ENCODE peak calls at places on chromosomes 16 and 17, in nine cellular contexts. W, K, Q, B, D, R, M, Y and E are unnamed samples. For H3K4me1 and H3K9me3, the result is how much of the 10 kb centered on the place peaks cover.

GRCh38 chr17:50099003-50099402 is 3.9 kb downstream of the PDK2 start:
- DNase-seq in W (no peak), K (no peak), Q (no peak), B (peak), D (no peak), R (no peak), M (no peak), Y (no peak), E (no peak)

GRCh38 chr16:87053016-87053982 is 263.9 kb downstream of the C16orf95 start:
- DNase-seq in W (no peak), K (peak), Q (no peak), B (no peak), D (no peak), R (no peak), M (no peak), Y (no peak), E (no peak)

GRCh38 chr16:2715519-2715918 is 4.5 kb downstream of the PRSS27 start:
- DNase-seq in W (peak), K (peak), Q (peak), B (peak), D (no peak), R (peak), M (peak), Y (no peak), E (peak)

GRCh38 chr17:43326490-43327275 is 72.1 kb upstream of the ARL4D start:
- DNase-seq in W (no peak), K (no peak), Q (no peak), B (no peak), D (no peak), R (no peak), M (peak), Y (no peak), E (no peak)

GRCh38 chr16:70018254-70018653 is 67.1 kb downstream of the CLEC18A start:
- DNase-seq in W (peak), K (no peak), Q (peak), B (no peak), D (no peak), R (no peak), M (peak), Y (no peak), E (no peak)

GRCh38 chr16:89952049-89952448 is 3.5 kb downstream of the DEF8 start:
- DNase-seq in W (no peak), K (no peak), Q (no peak), B (no peak), D (no peak), R (no peak), M (no peak), Y (no peak), E (no peak)

GRCh38 chr17:82639628-82640027 is 8.6 kb downstream of the WDR45B start:
- DNase-seq in W (no peak), K (no peak), Q (no peak), B (peak), D (no peak), R (no peak), M (no peak), Y (no peak), E (no peak)

GRCh38 chr16:83996481-83997252 is 28.6 kb downstream of the NECAB2 start:
- DNase-seq in W (no peak), K (no peak), Q (no peak), B (peak), D (no peak), R (no peak), M (no peak), Y (no peak), E (no peak)

GRCh38 chr16:14324581-14324980 is 253.5 kb downstream of the MRTFB start:
- DNase-seq in W (peak), K (peak), Q (peak), B (no peak), D (no peak), R (no peak), M (peak), Y (no peak), E (no peak)

GRCh38 chr16:85328665-85329058 is 216.4 kb upstream of the CIBAR2 start:
- DNase-seq in W (no peak), K (no peak), Q (no peak), B (peak), D (no peak), R (no peak), M (no peak), Y (no peak), E (no peak)

GRCh38 chr16:85331685-85332084 is 219.4 kb upstream of the CIBAR2 start:
- DNase-seq in W (no peak), K (no peak), Q (peak), B (no peak), D (no peak), R (no peak), M (no peak), Y (no peak), E (no peak)

GRCh38 chr16:85329059-85329812 is 217.0 kb upstream of the CIBAR2 start:
- DNase-seq in W (peak), K (peak), Q (peak), B (peak), D (no peak), R (no peak), M (peak), Y (no peak), E (no peak)

GRCh38 chr16:85330694-85331188 is 218.5 kb upstream of the CIBAR2 start:
- DNase-seq in W (peak), K (peak), Q (peak), B (no peak), D (no peak), R (peak), M (peak), Y (no peak), E (no peak)

GRCh38 chr16:85329999-85330693 is 217.9 kb upstream of the CIBAR2 start:
- DNase-seq in W (no peak), K (no peak), Q (no peak), B (no peak), D (no peak), R (no peak), M (no peak), Y (no peak), E (peak)
- H3K4me1 ChIP-seq in W (under half), K (under half), Q (under half), B (under half), D (half or more), R (under half), M (under half), Y (under half), E (under half)

GRCh38 chr16:35752012-35752772 is 2292.8 kb downstream of the TP53TG3F start:
- DNase-seq in W (no peak), K (no peak), Q (no peak), B (peak), D (no peak), R (no peak), M (no peak), Y (no peak), E (no peak)

GRCh38 chr16:35751191-35751941 is 2292.0 kb downstream of the TP53TG3F start:
- DNase-seq in W (no peak), K (no peak), Q (no peak), B (peak), D (no peak), R (no peak), M (no peak), Y (no peak), E (no peak)

GRCh38 chr16:35749253-35750141 is 2290.1 kb downstream of the TP53TG3F start:
- DNase-seq in W (no peak), K (no peak), Q (no peak), B (peak), D (no peak), R (no peak), M (no peak), Y (no peak), E (no peak)

GRCh38 chr16:35750157-35750689 is 2290.8 kb downstream of the TP53TG3F start:
- DNase-seq in W (no peak), K (no peak), Q (no peak), B (peak), D (no peak), R (no peak), M (no peak), Y (no peak), E (no peak)

GRCh38 chr16:35750701-35751104 is 2291.3 kb downstream of the TP53TG3F start:
- DNase-seq in W (no peak), K (no peak), Q (no peak), B (peak), D (no peak), R (no peak), M (no peak), Y (no peak), E (no peak)
- H3K9me3 ChIP-seq in W (half or more), K (under half), Q (under half), B (under half), D (half or more), R (under half), M (under half), Y (half or more), E (under half)

GRCh38 chr16:5044011-5044540 is 10.3 kb upstream of the NAGPA start:
- DNase-seq in W (no peak), K (no peak), Q (no peak), B (peak), D (no peak), R (no peak), M (no peak), Y (no peak), E (no peak)

GRCh38 chr16:5045499-5046115 is 11.9 kb upstream of the NAGPA start:
- DNase-seq in W (no peak), K (no peak), Q (no peak), B (peak), D (no peak), R (no peak), M (no peak), Y (no peak), E (no peak)

GRCh38 chr16:5036228-5037156 is 2.8 kb upstream of the NAGPA start:
- DNase-seq in W (no peak), K (no peak), Q (no peak), B (no peak), D (no peak), R (no peak), M (no peak), Y (no peak), E (peak)

GRCh38 chr16:5042574-5043171 is 8.9 kb upstream of the NAGPA start:
- DNase-seq in W (peak), K (no peak), Q (peak), B (peak), D (no peak), R (no peak), M (peak), Y (no peak), E (no peak)

GRCh38 chr16:5041604-5042133 is 7.9 kb upstream of the NAGPA start:
- DNase-seq in W (peak), K (peak), Q (peak), B (peak), D (no peak), R (no peak), M (peak), Y (no peak), E (no peak)
- H3K4me1 ChIP-seq in W (under half), K (under half), Q (under half), B (under half), D (under half), R (under half), M (under half), Y (under half), E (under half)

GRCh38 chr17:71011389-71011788 is 842.1 kb downstream of the KCNJ2 start:
- DNase-seq in W (no peak), K (no peak), Q (no peak), B (no peak), D (no peak), R (no peak), M (no peak), Y (no peak), E (no peak)
- H3K9me3 ChIP-seq in W (under half), K (under half), Q (under half), B (under half), D (under half), R (under half), M (under half), Y (under half), E (under half)

DNA sequence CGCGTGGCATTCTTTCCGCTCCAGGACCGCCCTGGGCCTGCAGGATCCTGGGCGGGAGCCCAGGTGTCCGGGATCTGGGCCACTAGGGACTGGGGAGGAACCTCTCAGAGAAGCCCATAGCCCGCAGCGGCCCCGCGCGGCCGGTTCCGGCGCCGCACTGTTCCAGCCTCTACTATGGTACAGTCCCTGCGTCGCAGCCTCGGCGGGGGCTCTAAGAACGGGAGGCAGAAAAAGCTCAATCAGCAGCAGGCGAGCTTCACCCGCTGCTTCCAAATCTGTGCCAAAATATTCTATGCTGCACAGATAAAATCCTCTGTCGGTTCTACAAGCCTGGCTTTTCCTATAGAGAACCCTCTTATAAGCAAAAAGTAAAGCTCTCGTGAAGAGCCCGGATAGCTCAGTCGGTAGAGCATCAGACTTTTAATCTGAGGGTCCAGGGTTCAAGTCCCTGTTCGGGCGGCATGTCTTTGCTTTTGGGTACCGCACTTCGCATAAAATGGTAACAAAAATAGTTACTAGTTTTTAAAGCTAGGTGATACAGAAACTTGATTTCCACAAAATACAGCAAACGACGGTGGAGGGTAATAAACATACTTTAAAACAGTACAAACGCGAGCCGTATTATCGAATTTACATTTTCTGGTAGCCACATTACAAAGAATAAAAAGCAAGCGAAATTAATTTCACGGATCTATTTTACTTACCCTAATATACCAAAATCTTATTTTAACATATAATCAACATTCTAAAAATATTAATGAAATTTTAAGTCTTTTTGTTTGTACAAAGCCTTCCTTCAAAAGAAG is 658 bp upstream of the ALOXE3 start:
- DNase-seq in W (peak), K (peak), Q (peak), B (peak), D (no peak), R (peak), M (peak), Y (peak), E (peak)
- H3K4me1 ChIP-seq in W (under half), K (under half), Q (under half), B (under half), D (half or more), R (under half), M (under half), Y (under half), E (under half)

GRCh38 chr16:71448274-71448866 is 6.5 kb upstream of the TLE7 start:
- DNase-seq in W (no peak), K (no peak), Q (no peak), B (no peak), D (no peak), R (no peak), M (no peak), Y (no peak), E (no peak)

GRCh38 chr16:71453051-71453450 is 9.0 kb downstream of the ZNF23 start:
- DNase-seq in W (peak), K (no peak), Q (no peak), B (no peak), D (no peak), R (no peak), M (no peak), Y (no peak), E (no peak)

GRCh38 chr16:71443714-71444113 is 1.9 kb upstream of the TLE7 start:
- DNase-seq in W (no peak), K (no peak), Q (no peak), B (no peak), D (no peak), R (no peak), M (no peak), Y (no peak), E (no peak)

DNA sequence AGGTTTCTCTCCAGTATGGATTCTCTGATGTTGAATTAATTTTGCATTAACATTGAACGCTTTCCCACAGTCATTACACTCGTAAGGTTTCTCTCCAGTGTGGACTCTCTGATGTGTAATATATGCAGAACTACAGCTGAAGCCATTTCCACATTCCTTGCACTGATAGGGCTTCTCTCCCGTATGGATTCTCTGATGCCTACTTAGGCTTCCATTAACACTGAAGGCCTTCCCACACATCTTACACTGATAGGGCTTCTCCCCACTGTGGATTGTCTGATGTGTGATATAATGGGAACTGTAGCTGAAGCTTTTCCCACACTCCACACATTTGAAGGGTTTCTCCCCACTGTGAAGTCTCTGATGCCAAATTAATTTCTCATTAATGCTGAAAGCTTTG is 7.2 kb upstream of the TLE7 start:
- DNase-seq in W (no peak), K (peak), Q (no peak), B (no peak), D (no peak), R (no peak), M (no peak), Y (no peak), E (no peak)
- H3K9me3 ChIP-seq in W (half or more), K (half or more), Q (under half), B (under half), D (half or more), R (under half), M (under half), Y (half or more), E (half or more)

DNA sequence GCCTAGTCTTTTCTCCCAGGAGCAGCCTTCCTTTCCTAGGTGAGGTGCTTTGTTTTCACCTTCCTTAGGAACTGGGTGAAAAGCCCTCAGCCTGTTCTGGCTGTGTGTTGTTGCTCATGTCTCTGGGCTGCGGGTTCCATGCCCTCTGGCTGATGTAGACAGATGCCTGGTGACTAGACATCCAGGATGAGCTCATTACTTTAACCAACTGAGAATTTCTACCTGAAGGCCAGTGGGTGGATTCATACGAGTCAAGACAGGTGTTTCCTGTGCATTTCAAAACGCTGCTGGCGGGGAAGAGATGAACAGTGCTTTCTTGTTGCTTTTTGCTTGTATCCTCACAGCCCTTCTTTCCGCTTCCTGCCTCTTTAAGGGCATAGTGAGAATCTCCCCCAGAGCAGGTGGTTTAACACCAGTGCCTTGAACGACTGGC is 22.3 kb downstream of the SAP30BP start:
- DNase-seq in W (no peak), K (no peak), Q (no peak), B (peak), D (no peak), R (no peak), M (peak), Y (peak), E (no peak)
- H3K4me1 ChIP-seq in W (under half), K (half or more), Q (under half), B (under half), D (half or more), R (under half), M (half or more), Y (under half), E (half or more)

GRCh38 chr16:35909351-35909954 is 2450.0 kb downstream of the TP53TG3F start:
- DNase-seq in W (no peak), K (no peak), Q (no peak), B (no peak), D (no peak), R (no peak), M (no peak), Y (no peak), E (no peak)

GRCh38 chr16:35911899-35912298 is 2452.5 kb downstream of the TP53TG3F start:
- DNase-seq in W (no peak), K (no peak), Q (no peak), B (peak), D (no peak), R (no peak), M (no peak), Y (no peak), E (no peak)

GRCh38 chr16:35908152-35908551 is 2448.7 kb downstream of the TP53TG3F start:
- DNase-seq in W (no peak), K (no peak), Q (no peak), B (no peak), D (no peak), R (no peak), M (no peak), Y (no peak), E (no peak)

GRCh38 chr16:35908942-35909341 is 2449.5 kb downstream of the TP53TG3F start:
- DNase-seq in W (no peak), K (no peak), Q (no peak), B (no peak), D (no peak), R (no peak), M (no peak), Y (no peak), E (no peak)

DNA sequence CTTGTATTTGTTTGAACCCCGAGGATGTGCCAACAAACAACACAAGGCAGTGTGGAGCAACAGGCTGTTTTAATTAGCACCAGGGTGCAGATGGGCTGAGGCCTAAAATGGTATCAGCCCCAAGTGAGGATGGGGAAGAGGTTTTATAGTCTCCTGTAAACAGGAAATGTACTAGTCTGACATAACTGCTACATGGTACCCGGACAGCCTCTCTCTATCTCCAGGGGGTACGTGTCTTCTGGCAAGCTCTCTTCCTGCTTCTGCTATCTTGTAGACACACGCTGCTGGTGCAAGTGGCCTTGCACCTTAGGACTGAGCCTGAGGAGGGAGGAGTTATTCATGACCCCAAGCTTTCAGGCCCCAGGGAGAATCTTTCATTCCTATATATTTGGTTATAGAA is 2451.0 kb downstream of the TP53TG3F start:
- DNase-seq in W (no peak), K (no peak), Q (no peak), B (no peak), D (no peak), R (no peak), M (no peak), Y (no peak), E (no peak)
- H3K9me3 ChIP-seq in W (under half), K (under half), Q (under half), B (under half), D (under half), R (under half), M (under half), Y (under half), E (under half)